ENCODE peak calls at places on chromosomes 13 and 19, in seven cellular contexts. N, R, E, Q, J, U and X are unnamed samples.

GRCh38 chr13:53068841-53069520 is 40.4 kb downstream of the OLFM4 start:
- DNase-seq in N (no peak), R (no peak), E (no peak), Q (no peak), J (no peak), U (no peak), X (no peak)

GRCh38 chr19:55683449-55684261 is 8.6 kb downstream of the EPN1 start:
- DNase-seq in N (no peak), R (no peak), E (no peak), Q (no peak), J (no peak), U (no peak), X (no peak)

GRCh38 chr13:46961719-46962118 is 64.9 kb upstream of the HTR2A start:
- DNase-seq in N (no peak), R (peak; percentile 83), E (peak; percentile 76), Q (peak; percentile 53), J (peak; percentile 79), U (no peak), X (no peak)

GRCh38 chr13:42101821-42102580 is 53.6 kb downstream of the DGKH start:
- DNase-seq in N (no peak), R (peak; percentile 28), E (no peak), Q (no peak), J (no peak), U (no peak), X (no peak)

GRCh38 chr13:62357887-62358645 is 942.4 kb upstream of the PCDH20 start:
- DNase-seq in N (no peak), R (peak; percentile 19), E (peak; percentile 0), Q (no peak), J (peak; percentile 62), U (no peak), X (no peak)

GRCh38 chr19:50199254-50199545 is 4.2 kb upstream of the MYH14 start:
- DNase-seq in N (no peak), R (no peak), E (no peak), Q (no peak), J (no peak), U (no peak), X (no peak)

GRCh38 chr19:5369962-5370367 is 29.4 kb upstream of the PTPRS start:
- DNase-seq in N (no peak), R (peak; percentile 39), E (peak; percentile 16), Q (no peak), J (peak; percentile 65), U (peak; percentile 40), X (peak; percentile 70)

GRCh38 chr13:76668716-76669115 is 217.5 kb downstream of the KCTD12 start:
- DNase-seq in N (no peak), R (no peak), E (no peak), Q (no peak), J (no peak), U (no peak), X (no peak)

GRCh38 chr19:47615714-47616113 is 6.8 kb downstream of the BICRA start:
- DNase-seq in N (no peak), R (no peak), E (no peak), Q (peak; percentile 12), J (no peak), U (no peak), X (no peak)

DNA sequence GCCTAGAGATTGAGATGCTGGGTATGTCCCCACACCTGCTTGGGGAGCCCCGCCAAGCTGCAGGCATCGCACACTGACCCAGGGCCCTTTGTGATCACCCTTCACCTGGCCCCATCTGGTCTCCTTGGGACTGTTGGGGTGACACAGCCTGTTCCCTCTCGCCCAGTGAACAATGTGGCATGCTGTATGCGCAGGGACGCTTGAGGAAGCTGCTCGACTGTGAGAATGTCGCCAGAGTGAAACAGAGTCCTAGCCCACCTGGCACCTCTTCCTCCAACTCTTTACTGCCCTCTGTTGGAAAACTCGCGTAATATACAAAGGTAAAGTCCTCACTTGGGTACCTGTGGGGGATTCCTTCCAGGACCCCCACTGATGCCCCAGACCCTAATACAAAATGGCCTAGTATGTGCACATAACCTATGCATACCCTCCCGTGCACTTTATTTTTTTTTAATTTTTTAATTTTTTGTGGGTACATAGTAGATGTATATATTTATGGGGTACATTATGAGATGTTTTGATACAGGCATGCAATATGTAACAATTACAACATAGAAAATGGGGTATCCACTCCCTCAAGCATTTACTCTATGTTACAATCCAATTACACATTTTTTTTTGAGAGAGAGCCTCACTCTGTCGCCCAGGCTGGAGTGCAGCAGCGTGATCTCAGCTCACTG is 9.0 kb downstream of the BLOC1S3 start:
- DNase-seq in N (no peak), R (no peak), E (no peak), Q (no peak), J (peak; percentile 14), U (peak; percentile 25), X (no peak)
- TF ChIP-seq CTCF in N (peak; percentile 39), R (peak; percentile 62), E (peak; percentile 51), Q (peak; percentile 80), J (peak; percentile 56), U (peak; percentile 73), X (peak; percentile 65)

GRCh38 chr19:41883821-41884733 is 1.1 kb downstream of the ARHGEF1 start:
- DNase-seq in N (peak; percentile 92), R (peak; percentile 96), E (peak; percentile 95), Q (peak; percentile 91), J (peak; percentile 95), U (peak; percentile 90), X (peak; percentile 89)

GRCh38 chr19:41889896-41890295 is 6.9 kb downstream of the ARHGEF1 start:
- DNase-seq in N (no peak), R (no peak), E (no peak), Q (no peak), J (no peak), U (no peak), X (no peak)

GRCh38 chr19:41886761-41887710 is 4.1 kb downstream of the ARHGEF1 start:
- DNase-seq in N (no peak), R (no peak), E (no peak), Q (no peak), J (no peak), U (peak; percentile 75), X (no peak)

GRCh38 chr19:41888926-41889325 is 5.9 kb downstream of the ARHGEF1 start:
- DNase-seq in N (no peak), R (no peak), E (no peak), Q (no peak), J (no peak), U (peak; percentile 57), X (peak; percentile 14)

GRCh38 chr19:41887711-41888382 is 4.9 kb downstream of the ARHGEF1 start:
- DNase-seq in N (no peak), R (peak; percentile 58), E (peak; percentile 34), Q (peak; percentile 93), J (peak; percentile 95), U (peak; percentile 92), X (no peak)
- TF ChIP-seq CTCF in N (no peak), R (peak; percentile 8), E (no peak), Q (peak; percentile 67), J (peak; percentile 63), U (peak; percentile 39), X (no peak)

DNA sequence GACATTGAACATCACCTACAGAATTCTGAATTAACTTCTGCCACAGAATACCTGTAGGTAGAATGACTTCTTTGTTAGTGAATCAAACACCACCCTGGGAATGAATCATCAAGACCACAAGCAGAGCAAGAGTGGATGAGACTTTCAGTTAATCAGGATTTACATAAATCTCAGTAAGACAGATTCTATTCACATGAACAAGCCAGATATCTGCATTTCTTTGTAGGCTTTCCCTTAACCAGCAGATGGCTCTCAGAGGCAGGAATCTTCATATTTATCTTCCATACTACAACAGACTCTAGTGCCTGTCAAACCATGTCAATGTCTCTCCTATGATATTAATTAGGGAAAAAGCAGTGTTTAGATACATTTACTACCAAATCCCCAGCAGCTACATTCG is 412.1 kb downstream of the KLF12 start:
- DNase-seq in N (no peak), R (peak; percentile 67), E (peak; percentile 18), Q (peak; percentile 66), J (peak; percentile 82), U (no peak), X (no peak)
- TF ChIP-seq CTCF in N (no peak), R (peak; percentile 42), E (peak; percentile 18), Q (no peak), J (peak; percentile 61), U (peak; percentile 23), X (no peak)

DNA sequence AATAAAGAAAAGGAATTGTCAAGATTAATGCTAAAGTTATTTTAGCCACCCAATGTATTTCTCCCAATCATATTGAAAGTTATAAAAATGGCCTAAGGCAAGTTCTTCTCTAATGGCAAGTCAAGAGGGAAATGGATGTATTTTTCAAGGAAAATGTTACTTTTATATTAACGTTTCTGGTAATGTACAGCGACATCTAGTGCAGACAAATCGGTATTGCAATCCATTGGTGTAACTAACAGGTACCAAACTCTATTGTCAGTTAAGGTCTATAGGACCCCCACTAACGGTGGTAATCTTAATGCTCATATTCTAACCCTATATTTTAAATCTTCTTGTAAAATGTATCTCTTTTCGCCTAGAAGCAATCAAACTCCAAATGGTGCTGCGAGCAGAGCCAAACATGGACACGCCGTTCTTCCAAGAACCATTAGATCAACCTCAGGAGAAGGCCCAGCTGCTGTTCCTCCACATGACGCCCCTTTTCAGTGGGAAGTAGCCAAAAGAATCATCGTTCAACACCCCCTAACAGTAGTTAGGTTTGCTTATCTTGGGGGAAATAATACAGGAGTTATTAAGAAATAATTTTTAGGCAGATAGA is 98.5 kb upstream of the PABPC3 start:
- DNase-seq in N (no peak), R (peak; percentile 59), E (peak; percentile 34), Q (no peak), J (peak; percentile 64), U (peak; percentile 15), X (no peak)
- TF ChIP-seq CTCF in N (peak; percentile 65), R (peak; percentile 61), E (peak; percentile 72), Q (peak; percentile 89), J (peak; percentile 75), U (peak; percentile 81), X (peak; percentile 79)

DNA sequence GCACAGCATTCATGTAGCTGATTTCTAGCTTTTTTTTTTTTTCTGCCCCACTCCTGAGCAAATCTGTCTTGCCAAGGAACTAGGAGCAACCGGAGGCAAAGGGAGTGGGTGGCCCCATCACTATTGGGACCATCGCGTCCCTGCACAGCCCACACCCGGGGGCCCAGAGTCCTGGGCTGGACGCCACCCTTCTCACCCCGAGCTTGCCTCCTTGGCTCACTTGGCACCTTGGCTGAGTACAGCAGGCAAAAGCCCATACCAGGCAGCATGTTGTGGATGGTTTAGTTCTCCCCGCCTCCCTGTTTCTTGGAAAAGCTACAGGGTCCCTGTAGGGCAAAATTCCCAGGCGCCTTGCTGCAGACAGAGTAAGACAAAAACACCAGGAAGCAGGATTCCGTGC is 13.7 kb downstream of the SMIM24 start:
- DNase-seq in N (no peak), R (no peak), E (no peak), Q (no peak), J (no peak), U (no peak), X (no peak)
- TF ChIP-seq CTCF in N (no peak), R (no peak), E (no peak), Q (no peak), J (no peak), U (no peak), X (no peak)

GRCh38 chr19:43503501-43504425 is 783 bp downstream of the PHLDB3 start:
- DNase-seq in N (peak; percentile 96), R (peak; percentile 90), E (peak; percentile 90), Q (peak; percentile 83), J (peak; percentile 91), U (peak; percentile 100), X (peak; percentile 97)
- TF ChIP-seq CTCF in N (no peak), R (no peak), E (peak; percentile 7), Q (no peak), J (no peak), U (no peak), X (no peak)

GRCh38 chr13:70311175-70311574 is 202.9 kb upstream of the KLHL1 start:
- DNase-seq in N (no peak), R (no peak), E (no peak), Q (no peak), J (no peak), U (no peak), X (no peak)
- TF ChIP-seq CTCF in N (no peak), R (no peak), E (no peak), Q (no peak), J (no peak), U (no peak), X (no peak)